ENCODE peak calls at places on chromosomes 1 and 21, in eight cellular contexts. X, C, S, G, A, J, M and R are unnamed samples.

GRCh38 chr1:73839922-73840321 is 358.1 kb downstream of the LRRIQ3 start:
- DNase-seq in X (peak), C (no peak), S (no peak), G (peak), A (no peak), J (no peak), M (no peak), R (no peak)

GRCh38 chr1:24929091-24929875 is 793 bp downstream of the RUNX3 start:
- DNase-seq in X (no peak), C (no peak), S (peak), G (no peak), A (no peak), J (peak), M (no peak), R (no peak)

GRCh38 chr21:29257701-29258100 is 41.0 kb upstream of the BACH1 start:
- DNase-seq in X (no peak), C (no peak), S (no peak), G (peak), A (no peak), J (no peak), M (no peak), R (no peak)

GRCh38 chr1:228407118-228408040 is 744 bp upstream of the TRIM11 start:
- DNase-seq in X (no peak), C (no peak), S (no peak), G (no peak), A (no peak), J (no peak), M (no peak), R (no peak)

GRCh38 chr1:6547301-6547700 is 7.0 kb downstream of the NOL9 start:
- DNase-seq in X (peak), C (no peak), S (no peak), G (peak), A (no peak), J (no peak), M (no peak), R (no peak)

GRCh38 chr21:26389971-26390641 is 183.0 kb downstream of the CYYR1 start:
- DNase-seq in X (peak), C (no peak), S (no peak), G (peak), A (no peak), J (no peak), M (no peak), R (no peak)

GRCh38 chr1:6960291-6960758 is 175.1 kb downstream of the CAMTA1 start:
- DNase-seq in X (no peak), C (peak), S (no peak), G (peak), A (no peak), J (no peak), M (peak), R (no peak)

GRCh38 chr1:231116741-231117140 is 45.1 kb upstream of the TRIM67 start:
- DNase-seq in X (no peak), C (no peak), S (no peak), G (no peak), A (no peak), J (no peak), M (no peak), R (no peak)

GRCh38 chr1:248847181-248847955 is 9.3 kb downstream of the ZNF672 start:
- DNase-seq in X (no peak), C (no peak), S (no peak), G (no peak), A (no peak), J (no peak), M (no peak), R (no peak)